ENCODE peak calls at places on chromosome 7, in five cellular contexts. One of them, this sample, is unnamed.

GRCh38 chr7:74365320-74366022 is 76.3 kb downstream of the CLIP2 start:
- DNase-seq in ovary: peak; percentile 75
- DNase-seq in A549: peak; percentile 69
- DNase-seq in cardiac fibroblast: peak; percentile 56
- DNase-seq in astrocyte of the cerebellum: peak; percentile 19
- DNase-seq in this sample: no peak

GRCh38 chr7:44313621-44314031 is 11.8 kb downstream of the CAMK2B start:
- DNase-seq in ovary: peak; percentile 21
- DNase-seq in A549: no peak
- DNase-seq in cardiac fibroblast: no peak
- DNase-seq in astrocyte of the cerebellum: no peak
- DNase-seq in this sample: no peak

GRCh38 chr7:138842111-138842510 is 44.1 kb upstream of the ATP6V0A4 start:
- DNase-seq in ovary: no peak
- DNase-seq in A549: peak; percentile 50
- DNase-seq in cardiac fibroblast: peak; percentile 33
- DNase-seq in astrocyte of the cerebellum: peak; percentile 16
- DNase-seq in this sample: no peak

GRCh38 chr7:42495251-42495650 is 258.2 kb upstream of the GLI3 start:
- DNase-seq in ovary: no peak
- DNase-seq in A549: no peak
- DNase-seq in cardiac fibroblast: peak; percentile 42
- DNase-seq in astrocyte of the cerebellum: no peak
- DNase-seq in this sample: no peak

GRCh38 chr7:47762207-47762606 is 180.3 kb upstream of the TNS3 start:
- DNase-seq in ovary: no peak
- DNase-seq in A549: no peak
- DNase-seq in cardiac fibroblast: no peak
- DNase-seq in astrocyte of the cerebellum: no peak
- DNase-seq in this sample: no peak

GRCh38 chr7:2734761-2735571 is 47.0 kb downstream of the AMZ1 start:
- DNase-seq in ovary: peak; percentile 77
- DNase-seq in A549: no peak
- DNase-seq in cardiac fibroblast: no peak
- DNase-seq in astrocyte of the cerebellum: no peak
- DNase-seq in this sample: no peak

GRCh38 chr7:138282997-138283396 is 177.1 kb upstream of the TRIM24 start:
- DNase-seq in ovary: no peak
- DNase-seq in A549: no peak
- DNase-seq in cardiac fibroblast: peak; percentile 33
- DNase-seq in astrocyte of the cerebellum: no peak
- DNase-seq in this sample: no peak

GRCh38 chr7:12729112-12729511 is 41.7 kb downstream of the ARL4A start:
- DNase-seq in ovary: peak; percentile 69
- DNase-seq in A549: no peak
- DNase-seq in cardiac fibroblast: peak; percentile 85
- DNase-seq in astrocyte of the cerebellum: peak; percentile 38
- DNase-seq in this sample: no peak

GRCh38 chr7:155153676-155154075 is 83.6 kb downstream of the HTR5A start:
- DNase-seq in ovary: no peak
- DNase-seq in A549: no peak
- DNase-seq in cardiac fibroblast: no peak
- DNase-seq in astrocyte of the cerebellum: no peak
- DNase-seq in this sample: no peak

GRCh38 chr7:115269486-115269885 is 347.6 kb downstream of the MDFIC start:
- DNase-seq in ovary: no peak
- DNase-seq in A549: no peak
- DNase-seq in cardiac fibroblast: no peak
- DNase-seq in astrocyte of the cerebellum: no peak
- DNase-seq in this sample: no peak

GRCh38 chr7:31094271-31094670 is 42.2 kb downstream of the ADCYAP1R1 start:
- DNase-seq in ovary: no peak
- DNase-seq in A549: no peak
- DNase-seq in cardiac fibroblast: no peak
- DNase-seq in astrocyte of the cerebellum: no peak
- DNase-seq in this sample: no peak

GRCh38 chr7:21243265-21243664 is 184.6 kb upstream of the SP4 start:
- DNase-seq in ovary: no peak
- DNase-seq in A549: no peak
- DNase-seq in cardiac fibroblast: no peak
- DNase-seq in astrocyte of the cerebellum: no peak
- DNase-seq in this sample: no peak

GRCh38 chr7:40199076-40199802 is 64.4 kb downstream of the SUGCT start:
- DNase-seq in ovary: no peak
- DNase-seq in A549: peak; percentile 25
- DNase-seq in cardiac fibroblast: peak; percentile 84
- DNase-seq in astrocyte of the cerebellum: no peak
- DNase-seq in this sample: peak; percentile 94

GRCh38 chr7:140176271-140176701 is 497 bp downstream of the KDM7A start:
- DNase-seq in ovary: peak; percentile 53
- DNase-seq in A549: no peak
- DNase-seq in cardiac fibroblast: peak; percentile 25
- DNase-seq in astrocyte of the cerebellum: no peak
- DNase-seq in this sample: no peak

GRCh38 chr7:148723846-148724245 is 25.1 kb downstream of the CUL1 start:
- DNase-seq in ovary: no peak
- DNase-seq in A549: no peak
- DNase-seq in cardiac fibroblast: peak; percentile 24
- DNase-seq in astrocyte of the cerebellum: no peak
- DNase-seq in this sample: no peak

GRCh38 chr7:87146740-87147386 is 5.4 kb upstream of the DMTF1 start:
- DNase-seq in ovary: no peak
- DNase-seq in A549: no peak
- DNase-seq in cardiac fibroblast: no peak
- DNase-seq in astrocyte of the cerebellum: no peak
- DNase-seq in this sample: no peak

GRCh38 chr7:139321071-139321745 is 19.9 kb upstream of the FMC1 start:
- DNase-seq in ovary: no peak
- DNase-seq in A549: peak; percentile 48
- DNase-seq in cardiac fibroblast: peak; percentile 51
- DNase-seq in astrocyte of the cerebellum: no peak
- DNase-seq in this sample: no peak

GRCh38 chr7:46285856-46286255 is 364.8 kb upstream of the IGFBP3 start:
- DNase-seq in ovary: no peak
- DNase-seq in A549: no peak
- DNase-seq in cardiac fibroblast: no peak
- DNase-seq in astrocyte of the cerebellum: peak; percentile 11
- DNase-seq in this sample: no peak

GRCh38 chr7:149736478-149737360 is 36.7 kb downstream of the ZNF467 start:
- DNase-seq in ovary: no peak
- DNase-seq in A549: no peak
- DNase-seq in cardiac fibroblast: no peak
- DNase-seq in astrocyte of the cerebellum: no peak
- DNase-seq in this sample: no peak

DNA sequence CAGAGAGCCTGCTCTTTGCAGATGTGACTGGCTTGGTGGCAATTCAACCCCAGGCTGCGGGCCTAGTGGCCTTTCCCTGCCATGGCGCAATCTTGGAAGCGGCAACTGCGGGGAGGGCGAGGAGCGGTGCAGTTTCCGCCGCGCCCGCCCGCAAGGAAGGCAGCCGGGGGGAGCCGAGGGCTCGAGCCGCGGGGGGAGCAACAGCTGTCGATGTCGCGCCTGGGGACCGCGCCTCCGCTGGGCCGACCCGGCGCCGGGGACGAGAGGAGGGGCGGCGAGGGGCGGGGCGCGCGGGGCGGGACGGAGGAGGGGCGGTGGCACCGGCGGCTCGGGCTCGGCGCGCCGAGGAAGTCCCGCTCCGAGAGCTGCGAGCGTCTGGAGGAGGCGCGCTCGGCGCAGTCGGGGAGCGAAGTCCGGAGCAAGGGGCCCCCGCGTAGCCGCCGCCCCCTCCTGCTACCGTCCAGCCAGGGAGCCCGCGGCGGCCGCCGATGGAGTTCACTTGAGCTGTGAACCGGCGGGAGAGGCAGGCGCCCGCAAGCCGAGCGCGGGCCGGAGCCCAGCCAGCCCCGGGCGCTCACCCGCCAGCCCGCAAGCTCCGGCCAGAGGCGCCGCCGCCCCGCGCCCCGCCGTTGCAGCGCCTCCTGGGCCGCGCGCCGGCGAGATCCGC is 438.1 kb upstream of the GALNT17 start:
- DNase-seq in ovary: peak; percentile 76
- DNase-seq in A549: peak; percentile 38
- DNase-seq in cardiac fibroblast: peak; percentile 55
- DNase-seq in astrocyte of the cerebellum: no peak
- DNase-seq in this sample: no peak
- TF ChIP-seq CTCF in ovary: no peak
- TF ChIP-seq CTCF in A549: no peak
- TF ChIP-seq CTCF in cardiac fibroblast: peak; percentile 11
- TF ChIP-seq CTCF in astrocyte of the cerebellum: peak; percentile 22
- TF ChIP-seq CTCF in this sample: peak; percentile 6

DNA sequence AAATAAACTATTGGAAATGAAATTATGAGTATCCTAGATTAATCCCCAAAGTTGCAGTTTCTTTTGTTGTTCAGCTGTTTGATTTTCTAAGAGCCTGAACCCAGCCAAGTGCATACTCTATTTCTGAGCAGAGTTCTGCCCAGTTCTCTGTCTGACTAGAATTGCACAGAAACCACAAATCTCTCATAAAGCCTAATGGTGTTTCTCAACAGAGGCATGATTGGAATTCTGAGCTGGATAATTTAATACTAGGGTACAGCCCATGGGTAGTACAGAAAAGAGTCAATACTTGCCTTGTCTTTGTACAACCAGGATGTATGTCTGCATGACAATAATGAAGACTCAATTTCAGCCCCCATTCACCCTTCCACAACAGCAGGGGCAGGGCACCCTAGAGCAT is 114.3 kb downstream of the NPSR1 start:
- DNase-seq in ovary: no peak
- DNase-seq in A549: no peak
- DNase-seq in cardiac fibroblast: no peak
- DNase-seq in astrocyte of the cerebellum: no peak
- DNase-seq in this sample: no peak
- H3K4me3 ChIP-seq in ovary: no peak overlapping the region
- H3K4me3 ChIP-seq in A549: no peak overlapping the region
- H3K4me3 ChIP-seq in cardiac fibroblast: no peak overlapping the region
- H3K4me3 ChIP-seq in astrocyte of the cerebellum: no peak overlapping the region
- H3K4me3 ChIP-seq in this sample: no peak overlapping the region

DNA sequence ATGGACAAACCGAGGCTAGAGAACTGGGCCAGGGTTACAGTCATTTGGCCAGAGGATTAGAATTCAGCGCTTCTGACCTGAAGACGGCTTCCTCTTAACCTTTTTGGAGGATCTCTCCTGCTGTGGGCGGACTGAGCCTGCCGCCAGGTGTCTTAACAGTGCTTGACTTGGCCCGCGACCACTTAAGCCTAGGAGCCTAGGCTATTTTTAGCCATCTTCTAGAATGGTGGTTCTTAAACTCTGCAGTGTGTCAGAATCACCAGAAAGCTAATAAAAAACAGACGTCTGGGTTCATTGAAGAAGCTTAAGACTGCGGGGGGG is 722 bp downstream of the MDH2 start:
- DNase-seq in ovary: no peak
- DNase-seq in A549: peak; percentile 29
- DNase-seq in cardiac fibroblast: no peak
- DNase-seq in astrocyte of the cerebellum: no peak
- DNase-seq in this sample: no peak
- TF ChIP-seq CTCF in ovary: no peak
- TF ChIP-seq CTCF in A549: no peak
- TF ChIP-seq CTCF in cardiac fibroblast: peak; percentile 31
- TF ChIP-seq CTCF in astrocyte of the cerebellum: peak; percentile 5
- TF ChIP-seq CTCF in this sample: peak; percentile 9

GRCh38 chr7:116433246-116433645 is 66.3 kb upstream of the CAV2 start:
- DNase-seq in ovary: no peak
- DNase-seq in A549: no peak
- DNase-seq in cardiac fibroblast: peak; percentile 21
- DNase-seq in astrocyte of the cerebellum: no peak
- DNase-seq in this sample: no peak

GRCh38 chr7:116434820-116435341 is 64.7 kb upstream of the CAV2 start:
- DNase-seq in ovary: no peak
- DNase-seq in A549: no peak
- DNase-seq in cardiac fibroblast: peak; percentile 60
- DNase-seq in astrocyte of the cerebellum: peak; percentile 28
- DNase-seq in this sample: peak; percentile 88

GRCh38 chr7:116432517-116432916 is 67.0 kb upstream of the CAV2 start:
- DNase-seq in ovary: no peak
- DNase-seq in A549: no peak
- DNase-seq in cardiac fibroblast: no peak
- DNase-seq in astrocyte of the cerebellum: no peak
- DNase-seq in this sample: no peak

GRCh38 chr7:116429986-116430619 is 69.4 kb upstream of the CAV2 start:
- DNase-seq in ovary: no peak
- DNase-seq in A549: no peak
- DNase-seq in cardiac fibroblast: no peak
- DNase-seq in astrocyte of the cerebellum: no peak
- DNase-seq in this sample: no peak

GRCh38 chr7:116431783-116432182 is 67.8 kb upstream of the CAV2 start:
- DNase-seq in ovary: no peak
- DNase-seq in A549: no peak
- DNase-seq in cardiac fibroblast: no peak
- DNase-seq in astrocyte of the cerebellum: no peak
- DNase-seq in this sample: no peak
- H3K4me3 ChIP-seq in ovary: no peak overlapping the region
- H3K4me3 ChIP-seq in A549: no peak overlapping the region
- H3K4me3 ChIP-seq in cardiac fibroblast: no peak overlapping the region
- H3K4me3 ChIP-seq in astrocyte of the cerebellum: no peak overlapping the region
- H3K4me3 ChIP-seq in this sample: no peak overlapping the region